ENCODE peak calls at places on chromosomes 3 and 15, in four cellular contexts. B, F, P and K are unnamed samples.
A peak's percentile ranks its signal among the peaks of the same experiment; 100 is the strongest.

GRCh38 chr3:127889461-127889863 is 25.6 kb upstream of the KBTBD12 start:
- DNase-seq in F (no peak), B (no peak), P (no peak), K (no peak)

GRCh38 chr15:29220852-29221251 is 48.8 kb downstream of the NSMCE3 start:
- DNase-seq in F (no peak), P (no peak), B (no peak), K (no peak)

GRCh38 chr15:71705151-71705550 is 105.2 kb upstream of the NR2E3 start:
- DNase-seq in F (no peak), P (no peak), B (no peak), K (no peak)

GRCh38 chr3:194166682-194167479 is 30.9 kb downstream of the HES1 start:
- DNase-seq in P (no peak), B (no peak), F (no peak), K (no peak)

GRCh38 chr15:31127596-31128261 is 26.2 kb upstream of the TRPM1 start:
- DNase-seq in B (no peak), P (no peak), F (no peak), K (no peak)

GRCh38 chr3:169772530-169772950 is 656 bp upstream of the MYNN start:
- DNase-seq in P (peak; percentile 80), B (peak; percentile 82), F (peak; percentile 55), K (no peak)

GRCh38 chr3:182973047-182973446 is 7.3 kb downstream of the DCUN1D1 start:
- DNase-seq in P (no peak), F (no peak), B (no peak), K (no peak)

GRCh38 chr3:119011528-119011927 is 23.1 kb downstream of the IGSF11 start:
- DNase-seq in P (no peak), F (no peak), B (no peak), K (no peak)

GRCh38 chr3:130473416-130473815 is 43.6 kb upstream of the COL6A6 start:
- DNase-seq in B (no peak), F (no peak), P (no peak), K (no peak)

GRCh38 chr3:99949956-99950670 is 132.5 kb downstream of the CMSS1 start:
- DNase-seq in B (no peak), P (no peak), F (no peak), K (no peak)

GRCh38 chr3:28726840-28727239 is 378.2 kb upstream of the AZI2 start:
- DNase-seq in F (no peak), P (no peak), B (peak; percentile 14), K (no peak)

GRCh38 chr3:86938706-86939105 is 52.2 kb downstream of the VGLL3 start:
- DNase-seq in F (no peak), B (no peak), P (no peak), K (no peak)

GRCh38 chr3:187264051-187264450 is 27.5 kb downstream of the MASP1 start:
- DNase-seq in P (no peak), F (peak; percentile 64), B (no peak), K (no peak)

GRCh38 chr15:39657714-39658113 is 76.8 kb downstream of the THBS1 start:
- DNase-seq in B (no peak), P (no peak), F (no peak), K (no peak)

GRCh38 chr15:65525622-65526021 is 4.6 kb upstream of the HACD3 start:
- DNase-seq in P (no peak), F (no peak), B (no peak), K (no peak)

GRCh38 chr3:19901337-19901736 is 32.7 kb downstream of the EFHB start:
- DNase-seq in F (no peak), P (no peak), B (no peak), K (no peak)

GRCh38 chr3:57048052-57048671 is 12.3 kb upstream of the SPATA12 start:
- DNase-seq in B (no peak), P (no peak), F (peak; percentile 29), K (no peak)

GRCh38 chr3:124691599-124691998 is 38.7 kb upstream of the UMPS start:
- DNase-seq in P (no peak), B (no peak), F (no peak), K (no peak)

GRCh38 chr15:67083135-67083766 is 17.8 kb downstream of the SMAD3 start:
- DNase-seq in P (no peak), B (peak; percentile 62), F (no peak), K (no peak)

GRCh38 chr3:159252772-159253384 is 451.0 kb downstream of the MFSD1 start:
- DNase-seq in F (peak; percentile 36), B (peak; percentile 43), P (peak; percentile 35), K (no peak)

GRCh38 chr3:119149484-119149883 is 3.5 kb downstream of the TEX55 start:
- DNase-seq in P (no peak), B (no peak), F (no peak), K (no peak)

GRCh38 chr3:108552267-108553159 is 36.7 kb downstream of the CIP2A start:
- DNase-seq in P (peak; percentile 17), B (peak; percentile 28), F (peak; percentile 15), K (no peak)

GRCh38 chr15:65302061-65302460 is 2.4 kb upstream of the RNU5B-1 start:
- DNase-seq in F (no peak), B (no peak), P (no peak), K (no peak)

GRCh38 chr15:57496946-57497944 is 94.5 kb upstream of the MYZAP start:
- DNase-seq in B (no peak), F (no peak), P (no peak), K (no peak)

GRCh38 chr3:56122911-56123310 is 345.4 kb downstream of the ERC2 start:
- DNase-seq in P (no peak), F (no peak), B (no peak), K (no peak)

GRCh38 chr15:64895285-64896065 is 16.2 kb upstream of the ANKDD1A start:
- DNase-seq in P (no peak), F (no peak), B (peak; percentile 82), K (peak; percentile 37)

GRCh38 chr3:195411831-195412230 is 31.0 kb downstream of the ACAP2 start:
- DNase-seq in P (no peak), B (no peak), F (no peak), K (no peak)

GRCh38 chr3:52572221-52572620 is 35.8 kb downstream of the UQCC5 start:
- DNase-seq in P (no peak), B (no peak), F (no peak), K (no peak)

GRCh38 chr3:46883252-46884185 is 6.0 kb downstream of the PTH1R start:
- DNase-seq in P (no peak), F (no peak), B (no peak), K (no peak)

GRCh38 chr15:64690578-64691296 is 84.7 kb downstream of the RBPMS2 start:
- DNase-seq in B (no peak), P (no peak), F (no peak), K (no peak)

GRCh38 chr3:134901461-134901860 is 106.4 kb downstream of the EPHB1 start:
- DNase-seq in F (no peak), B (no peak), P (no peak), K (no peak)

GRCh38 chr3:134904796-134905646 is 110.0 kb downstream of the EPHB1 start:
- DNase-seq in F (no peak), B (no peak), P (no peak), K (no peak)

GRCh38 chr3:134905647-134905935 is 110.5 kb downstream of the EPHB1 start:
- DNase-seq in P (no peak), B (no peak), F (no peak), K (no peak)

GRCh38 chr3:134904333-134904771 is 109.3 kb downstream of the EPHB1 start:
- DNase-seq in P (no peak), F (no peak), B (no peak), K (no peak)

GRCh38 chr3:134903840-134904239 is 108.8 kb downstream of the EPHB1 start:
- DNase-seq in B (no peak), P (no peak), F (no peak), K (no peak)
- TF ChIP-seq CTCF in B (no peak), P (no peak), F (no peak), K (no peak)

GRCh38 chr3:11438636-11439035 is 166.4 kb downstream of the ATG7 start:
- DNase-seq in P (no peak), B (no peak), F (no peak), K (no peak)
- TF ChIP-seq CTCF in P (no peak), B (no peak), F (no peak), K (no peak)

DNA sequence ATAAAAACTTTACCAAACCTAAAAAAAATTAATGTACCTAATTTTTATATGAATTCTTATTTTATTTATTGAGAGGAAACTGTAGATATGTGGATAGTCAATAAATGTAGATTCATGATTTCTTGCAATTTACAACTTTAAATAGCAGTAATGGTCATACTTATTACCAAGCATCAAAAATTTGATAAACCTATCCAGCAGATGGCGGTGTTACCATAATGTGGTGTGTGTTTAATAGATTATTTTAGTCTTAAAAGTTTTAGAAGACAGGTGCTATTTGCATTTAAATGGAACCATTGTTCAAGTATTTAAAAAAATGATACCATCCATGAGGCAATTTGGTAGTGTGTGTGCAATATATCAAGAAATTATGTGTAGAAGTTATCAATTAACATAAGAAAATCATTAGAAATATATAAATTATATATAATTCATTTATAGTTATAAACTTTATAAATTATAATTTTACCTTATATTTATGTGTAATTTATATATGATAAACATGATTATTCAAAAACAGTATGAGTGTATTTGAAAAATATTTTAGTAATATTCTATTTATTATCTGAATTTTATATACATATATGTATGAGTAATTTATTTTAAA is 176.0 kb upstream of the BCHE start:
- DNase-seq in P (peak; percentile 10), B (peak; percentile 29), F (no peak), K (no peak)
- TF ChIP-seq CTCF in P (peak; percentile 35), B (peak; percentile 82), F (no peak), K (no peak)

DNA sequence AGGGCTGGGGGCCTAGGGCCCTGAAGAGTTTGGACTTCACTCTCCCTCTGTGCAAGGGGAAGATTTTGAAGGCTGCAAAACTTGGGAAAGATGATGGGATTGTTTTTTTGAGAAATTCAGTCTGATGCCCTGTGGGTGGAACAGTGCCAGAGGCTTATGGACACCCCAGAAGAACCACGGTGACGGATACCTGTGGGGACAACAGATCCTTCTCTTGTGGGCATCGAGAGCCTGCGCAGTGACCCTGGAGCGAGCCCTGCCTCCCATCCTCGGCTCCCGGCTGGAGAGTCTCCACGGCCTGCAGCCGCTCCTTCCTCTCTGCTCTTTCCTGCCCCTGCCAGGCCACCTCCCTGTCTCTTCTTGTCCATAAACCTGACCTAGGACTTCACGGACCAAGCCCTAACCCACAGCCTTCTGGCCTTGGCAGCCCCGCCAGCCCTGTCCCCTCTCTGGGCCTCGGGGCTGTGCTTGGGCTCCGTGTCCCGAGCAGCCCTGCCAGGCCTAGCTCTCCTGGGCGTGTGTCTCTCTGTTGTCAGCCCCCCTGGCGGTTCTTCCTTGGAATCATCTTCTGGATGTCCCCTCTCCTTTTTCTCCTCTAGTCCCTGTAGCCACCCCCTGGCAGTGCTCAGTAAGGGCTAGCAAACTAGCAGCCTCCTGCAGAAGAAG is 98.4 kb downstream of the VGLL4 start:
- DNase-seq in P (no peak), B (no peak), F (no peak), K (no peak)
- TF ChIP-seq CTCF in P (no peak), B (no peak), F (no peak), K (no peak)

GRCh38 chr15:69644876-69645275 is 192.3 kb downstream of the RPLP1 start:
- DNase-seq in B (no peak), F (no peak), P (no peak), K (no peak)

GRCh38 chr15:69652906-69653305 is 200.3 kb downstream of the RPLP1 start:
- DNase-seq in P (no peak), F (no peak), B (no peak), K (no peak)

GRCh38 chr15:69647160-69647513 is 194.5 kb downstream of the RPLP1 start:
- DNase-seq in P (no peak), F (no peak), B (no peak), K (no peak)

GRCh38 chr15:69648215-69648614 is 195.6 kb downstream of the RPLP1 start:
- DNase-seq in P (no peak), B (no peak), F (no peak), K (no peak)

GRCh38 chr15:69648775-69649735 is 196.4 kb downstream of the RPLP1 start:
- DNase-seq in B (no peak), P (no peak), F (no peak), K (no peak)
- TF ChIP-seq CTCF in B (no peak), P (no peak), F (no peak), K (no peak)

GRCh38 chr3:148631124-148631903 is 66.4 kb upstream of the AGTR1 start:
- DNase-seq in F (no peak), P (no peak), B (no peak), K (no peak)
- TF ChIP-seq CTCF in F (peak; percentile 20), P (peak; percentile 35), B (peak; percentile 30), K (no peak)